ENCODE peak calls at places on chromosomes 7 and 10, in seven cellular contexts. One of them, this sample, is unnamed.

GRCh38 chr7:128454808-128455555 is 696 bp upstream of the HILPDA start:
- DNase-seq in breast epithelium: no peak
- DNase-seq in OCI-LY7: peak
- DNase-seq in testis: no peak
- DNase-seq in heart left ventricle: no peak
- DNase-seq in lower lobe of right lung: no peak
- DNase-seq in esophagus squamous epithelium: no peak
- DNase-seq in this sample: no peak

GRCh38 chr10:14659626-14660196 is 115.0 kb downstream of the FAM107B start:
- DNase-seq in lower lobe of right lung: peak
- DNase-seq in heart left ventricle: no peak
- DNase-seq in esophagus squamous epithelium: no peak
- DNase-seq in testis: no peak
- DNase-seq in breast epithelium: no peak
- DNase-seq in OCI-LY7: peak
- DNase-seq in this sample: no peak

GRCh38 chr10:23345861-23346260 is 1.3 kb upstream of the C10orf67 start:
- DNase-seq in OCI-LY7: no peak
- DNase-seq in breast epithelium: no peak
- DNase-seq in testis: no peak
- DNase-seq in lower lobe of right lung: no peak
- DNase-seq in esophagus squamous epithelium: no peak
- DNase-seq in heart left ventricle: no peak
- DNase-seq in this sample: no peak

GRCh38 chr7:10300557-10300956 is 673.1 kb upstream of the PHF14 start:
- DNase-seq in esophagus squamous epithelium: no peak
- DNase-seq in heart left ventricle: no peak
- DNase-seq in OCI-LY7: peak
- DNase-seq in testis: no peak
- DNase-seq in lower lobe of right lung: no peak
- DNase-seq in breast epithelium: no peak
- DNase-seq in this sample: no peak

GRCh38 chr10:94212876-94213595 is 149.7 kb downstream of the NOC3L start:
- DNase-seq in OCI-LY7: no peak
- DNase-seq in lower lobe of right lung: no peak
- DNase-seq in breast epithelium: no peak
- DNase-seq in heart left ventricle: no peak
- DNase-seq in esophagus squamous epithelium: no peak
- DNase-seq in testis: no peak
- DNase-seq in this sample: no peak

GRCh38 chr10:129778571-129778970 is 185.5 kb downstream of the EBF3 start:
- DNase-seq in testis: no peak
- DNase-seq in heart left ventricle: no peak
- DNase-seq in OCI-LY7: no peak
- DNase-seq in esophagus squamous epithelium: no peak
- DNase-seq in breast epithelium: no peak
- DNase-seq in lower lobe of right lung: peak
- DNase-seq in this sample: no peak

GRCh38 chr7:12475362-12476063 is 71.8 kb upstream of the VWDE start:
- DNase-seq in OCI-LY7: no peak
- DNase-seq in breast epithelium: no peak
- DNase-seq in esophagus squamous epithelium: no peak
- DNase-seq in testis: no peak
- DNase-seq in heart left ventricle: no peak
- DNase-seq in lower lobe of right lung: no peak
- DNase-seq in this sample: no peak

GRCh38 chr10:120581496-120581895 is 124.5 kb downstream of the PLPP4 start:
- DNase-seq in esophagus squamous epithelium: no peak
- DNase-seq in lower lobe of right lung: no peak
- DNase-seq in OCI-LY7: no peak
- DNase-seq in heart left ventricle: no peak
- DNase-seq in testis: no peak
- DNase-seq in breast epithelium: no peak
- DNase-seq in this sample: no peak

GRCh38 chr7:123282181-123282580 is 82.4 kb upstream of the SLC13A1 start:
- DNase-seq in testis: no peak
- DNase-seq in heart left ventricle: no peak
- DNase-seq in breast epithelium: no peak
- DNase-seq in OCI-LY7: no peak
- DNase-seq in esophagus squamous epithelium: no peak
- DNase-seq in lower lobe of right lung: no peak
- DNase-seq in this sample: no peak

GRCh38 chr7:96823274-96823673 is 113.6 kb upstream of the SEM1 start:
- DNase-seq in breast epithelium: no peak
- DNase-seq in heart left ventricle: no peak
- DNase-seq in esophagus squamous epithelium: no peak
- DNase-seq in OCI-LY7: no peak
- DNase-seq in testis: no peak
- DNase-seq in lower lobe of right lung: no peak
- DNase-seq in this sample: no peak

GRCh38 chr7:140596751-140597424 is 43.7 kb downstream of the DENND2A start:
- DNase-seq in OCI-LY7: no peak
- DNase-seq in heart left ventricle: no peak
- DNase-seq in breast epithelium: no peak
- DNase-seq in testis: no peak
- DNase-seq in esophagus squamous epithelium: no peak
- DNase-seq in lower lobe of right lung: no peak
- DNase-seq in this sample: no peak

GRCh38 chr7:73966062-73966940 is 61.7 kb upstream of the ELN start:
- DNase-seq in breast epithelium: peak
- DNase-seq in testis: no peak
- DNase-seq in lower lobe of right lung: no peak
- DNase-seq in heart left ventricle: no peak
- DNase-seq in OCI-LY7: no peak
- DNase-seq in esophagus squamous epithelium: no peak
- DNase-seq in this sample: no peak

GRCh38 chr10:99731296-99732032 is 463 bp downstream of the COX15 start:
- DNase-seq in esophagus squamous epithelium: no peak
- DNase-seq in heart left ventricle: no peak
- DNase-seq in OCI-LY7: no peak
- DNase-seq in breast epithelium: no peak
- DNase-seq in lower lobe of right lung: no peak
- DNase-seq in testis: no peak
- DNase-seq in this sample: no peak

GRCh38 chr10:130403153-130403890 is 267.1 kb downstream of the GLRX3 start:
- DNase-seq in esophagus squamous epithelium: no peak
- DNase-seq in testis: no peak
- DNase-seq in heart left ventricle: no peak
- DNase-seq in OCI-LY7: no peak
- DNase-seq in breast epithelium: no peak
- DNase-seq in lower lobe of right lung: no peak
- DNase-seq in this sample: no peak

GRCh38 chr10:78535716-78536218 is 502.1 kb downstream of the RPS24 start:
- DNase-seq in testis: no peak
- DNase-seq in esophagus squamous epithelium: no peak
- DNase-seq in heart left ventricle: no peak
- DNase-seq in breast epithelium: no peak
- DNase-seq in OCI-LY7: no peak
- DNase-seq in lower lobe of right lung: no peak
- DNase-seq in this sample: no peak

GRCh38 chr10:52378124-52378523 is 64.0 kb downstream of the DKK1 start:
- DNase-seq in testis: no peak
- DNase-seq in lower lobe of right lung: no peak
- DNase-seq in breast epithelium: no peak
- DNase-seq in heart left ventricle: no peak
- DNase-seq in esophagus squamous epithelium: no peak
- DNase-seq in OCI-LY7: no peak
- DNase-seq in this sample: no peak

GRCh38 chr7:7567898-7568531 is 1.3 kb downstream of the MIOS start:
- DNase-seq in heart left ventricle: no peak
- DNase-seq in breast epithelium: no peak
- DNase-seq in OCI-LY7: peak
- DNase-seq in testis: no peak
- DNase-seq in esophagus squamous epithelium: no peak
- DNase-seq in lower lobe of right lung: no peak
- DNase-seq in this sample: no peak

GRCh38 chr7:7570584-7570983 is 3.9 kb downstream of the MIOS start:
- DNase-seq in testis: no peak
- DNase-seq in lower lobe of right lung: peak
- DNase-seq in OCI-LY7: no peak
- DNase-seq in heart left ventricle: no peak
- DNase-seq in esophagus squamous epithelium: no peak
- DNase-seq in breast epithelium: no peak
- DNase-seq in this sample: no peak

GRCh38 chr7:7568553-7568952 is 1.9 kb downstream of the MIOS start:
- DNase-seq in testis: no peak
- DNase-seq in heart left ventricle: no peak
- DNase-seq in OCI-LY7: peak
- DNase-seq in breast epithelium: no peak
- DNase-seq in esophagus squamous epithelium: no peak
- DNase-seq in lower lobe of right lung: no peak
- DNase-seq in this sample: no peak

GRCh38 chr7:7569113-7569527 is 2.4 kb downstream of the MIOS start:
- DNase-seq in testis: no peak
- DNase-seq in esophagus squamous epithelium: no peak
- DNase-seq in heart left ventricle: no peak
- DNase-seq in OCI-LY7: peak
- DNase-seq in lower lobe of right lung: no peak
- DNase-seq in breast epithelium: no peak
- DNase-seq in this sample: no peak

DNA sequence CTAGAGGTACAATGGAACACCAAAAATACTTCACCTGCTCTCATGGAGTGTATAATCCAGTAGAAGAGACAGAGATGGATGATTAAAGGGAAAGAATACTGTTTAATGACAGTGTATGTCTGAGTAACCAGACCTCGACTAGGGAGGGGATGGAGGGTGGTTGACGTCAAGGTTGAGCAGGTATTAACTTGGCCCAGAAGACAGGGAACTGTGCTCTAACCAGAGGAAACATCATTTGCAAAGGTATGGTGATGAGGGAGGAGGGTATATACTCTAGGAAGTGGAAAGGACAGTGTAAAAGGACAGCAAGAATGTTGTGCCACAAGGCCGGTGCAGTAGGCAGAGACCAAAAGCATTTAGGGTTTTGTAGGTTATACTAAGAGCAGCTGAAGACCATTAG is 2.9 kb downstream of the MIOS start:
- DNase-seq in testis: no peak
- DNase-seq in esophagus squamous epithelium: no peak
- DNase-seq in heart left ventricle: no peak
- DNase-seq in breast epithelium: no peak
- DNase-seq in OCI-LY7: peak
- DNase-seq in lower lobe of right lung: no peak
- DNase-seq in this sample: no peak
- H3K27ac ChIP-seq in testis: no peak
- H3K27ac ChIP-seq in esophagus squamous epithelium: peak
- H3K27ac ChIP-seq in heart left ventricle: no peak
- H3K27ac ChIP-seq in breast epithelium: no peak
- H3K27ac ChIP-seq in OCI-LY7: peak
- H3K27ac ChIP-seq in lower lobe of right lung: peak
- H3K27ac ChIP-seq in this sample: no peak

DNA sequence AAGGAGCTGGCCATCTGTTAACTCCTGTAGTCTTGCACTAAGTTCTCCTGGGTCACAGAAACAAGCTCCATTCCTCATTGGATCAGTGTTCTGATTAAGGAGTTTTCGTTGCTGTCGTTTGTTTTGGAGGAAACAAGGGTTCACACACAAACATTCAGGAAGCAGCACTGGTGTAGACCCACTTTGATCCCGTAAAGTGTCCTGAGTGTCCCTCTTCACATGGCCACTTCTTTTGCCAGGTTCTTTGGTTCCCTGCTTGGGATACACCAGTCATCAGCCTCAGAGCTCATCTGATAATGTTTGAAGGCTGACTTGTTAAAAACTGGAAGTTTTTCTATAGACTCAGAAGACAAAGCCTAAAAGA is 10.9 kb downstream of the PDK4 start:
- DNase-seq in lower lobe of right lung: no peak
- DNase-seq in breast epithelium: no peak
- DNase-seq in esophagus squamous epithelium: no peak
- DNase-seq in OCI-LY7: no peak
- DNase-seq in testis: no peak
- DNase-seq in heart left ventricle: no peak
- DNase-seq in this sample: no peak
- H3K27ac ChIP-seq in lower lobe of right lung: no peak
- H3K27ac ChIP-seq in breast epithelium: peak
- H3K27ac ChIP-seq in esophagus squamous epithelium: no peak
- H3K27ac ChIP-seq in OCI-LY7: no peak
- H3K27ac ChIP-seq in testis: no peak
- H3K27ac ChIP-seq in heart left ventricle: peak
- H3K27ac ChIP-seq in this sample: no peak

GRCh38 chr7:157339777-157340677 is 3.2 kb downstream of the DNAJB6 start:
- DNase-seq in lower lobe of right lung: peak
- DNase-seq in OCI-LY7: peak
- DNase-seq in heart left ventricle: peak
- DNase-seq in esophagus squamous epithelium: no peak
- DNase-seq in breast epithelium: peak
- DNase-seq in testis: peak
- DNase-seq in this sample: no peak

GRCh38 chr7:157335256-157335655 is 1.5 kb upstream of the DNAJB6 start:
- DNase-seq in breast epithelium: no peak
- DNase-seq in lower lobe of right lung: no peak
- DNase-seq in esophagus squamous epithelium: no peak
- DNase-seq in heart left ventricle: no peak
- DNase-seq in OCI-LY7: no peak
- DNase-seq in testis: no peak
- DNase-seq in this sample: no peak

GRCh38 chr7:157336383-157337315 is at the start of gene DNAJB6:
- DNase-seq in esophagus squamous epithelium: peak
- DNase-seq in breast epithelium: peak
- DNase-seq in testis: peak
- DNase-seq in OCI-LY7: peak
- DNase-seq in heart left ventricle: peak
- DNase-seq in lower lobe of right lung: peak
- DNase-seq in this sample: peak

GRCh38 chr7:157337316-157338149 is 729 bp downstream of the DNAJB6 start:
- DNase-seq in breast epithelium: peak
- DNase-seq in OCI-LY7: peak
- DNase-seq in heart left ventricle: peak
- DNase-seq in esophagus squamous epithelium: no peak
- DNase-seq in lower lobe of right lung: peak
- DNase-seq in testis: peak
- DNase-seq in this sample: no peak

GRCh38 chr7:157335991-157336382 is 817 bp upstream of the DNAJB6 start:
- DNase-seq in testis: peak
- DNase-seq in lower lobe of right lung: no peak
- DNase-seq in esophagus squamous epithelium: no peak
- DNase-seq in OCI-LY7: no peak
- DNase-seq in breast epithelium: no peak
- DNase-seq in heart left ventricle: no peak
- DNase-seq in this sample: no peak
- H3K27ac ChIP-seq in testis: peak
- H3K27ac ChIP-seq in lower lobe of right lung: peak
- H3K27ac ChIP-seq in esophagus squamous epithelium: peak
- H3K27ac ChIP-seq in OCI-LY7: peak
- H3K27ac ChIP-seq in breast epithelium: peak
- H3K27ac ChIP-seq in heart left ventricle: peak
- H3K27ac ChIP-seq in this sample: peak

GRCh38 chr10:74167443-74167842 is 16.4 kb downstream of the ADK start:
- DNase-seq in esophagus squamous epithelium: no peak
- DNase-seq in breast epithelium: no peak
- DNase-seq in lower lobe of right lung: no peak
- DNase-seq in testis: no peak
- DNase-seq in OCI-LY7: no peak
- DNase-seq in heart left ventricle: no peak
- DNase-seq in this sample: no peak

GRCh38 chr10:74164641-74165529 is 13.9 kb downstream of the ADK start:
- DNase-seq in esophagus squamous epithelium: no peak
- DNase-seq in breast epithelium: no peak
- DNase-seq in testis: no peak
- DNase-seq in lower lobe of right lung: no peak
- DNase-seq in OCI-LY7: no peak
- DNase-seq in heart left ventricle: no peak
- DNase-seq in this sample: no peak

GRCh38 chr10:74163313-74164068 is 12.5 kb downstream of the ADK start:
- DNase-seq in testis: no peak
- DNase-seq in lower lobe of right lung: no peak
- DNase-seq in breast epithelium: no peak
- DNase-seq in esophagus squamous epithelium: no peak
- DNase-seq in OCI-LY7: no peak
- DNase-seq in heart left ventricle: no peak
- DNase-seq in this sample: no peak

GRCh38 chr10:74165530-74165901 is 14.5 kb downstream of the ADK start:
- DNase-seq in heart left ventricle: no peak
- DNase-seq in testis: no peak
- DNase-seq in lower lobe of right lung: no peak
- DNase-seq in esophagus squamous epithelium: no peak
- DNase-seq in breast epithelium: no peak
- DNase-seq in OCI-LY7: no peak
- DNase-seq in this sample: no peak
- H3K27ac ChIP-seq in heart left ventricle: no peak
- H3K27ac ChIP-seq in testis: no peak
- H3K27ac ChIP-seq in lower lobe of right lung: peak
- H3K27ac ChIP-seq in esophagus squamous epithelium: no peak
- H3K27ac ChIP-seq in breast epithelium: no peak
- H3K27ac ChIP-seq in OCI-LY7: no peak
- H3K27ac ChIP-seq in this sample: no peak